ENCODE peak calls at places on chromosomes 13 and 19, in four cellular contexts. D is right cardiac atrium, W is uterus, C is right lobe of liver. H is an unnamed sample.
A peak's percentile ranks its signal among the peaks of the same experiment; 100 is the strongest.

GRCh38 chr13:80256352-80256932 is 84.5 kb downstream of the SPRY2 start:
- DNase-seq in D (no peak), W (no peak), C (no peak), H (no peak)

GRCh38 chr13:110963554-110963970 is 48.7 kb upstream of the ANKRD10 start:
- DNase-seq in D (no peak), W (no peak), C (no peak), H (no peak)

GRCh38 chr19:49447485-49448431 is 3.9 kb downstream of the PIH1D1 start:
- DNase-seq in D (peak; percentile 87), W (peak; percentile 42), C (no peak), H (no peak)

GRCh38 chr13:51832471-51833152 is 12.4 kb downstream of the TMEM272 start:
- DNase-seq in D (no peak), W (no peak), C (no peak), H (no peak)

GRCh38 chr13:62643007-62643483 is 1227.4 kb upstream of the PCDH20 start:
- DNase-seq in D (no peak), W (no peak), C (no peak), H (peak; percentile 40)

GRCh38 chr19:38277969-38278680 is 13.8 kb downstream of the SPINT2 start:
- DNase-seq in D (peak; percentile 90), W (peak; percentile 78), C (no peak), H (no peak)

GRCh38 chr13:77868717-77869116 is 49.9 kb downstream of the EDNRB start:
- DNase-seq in D (no peak), W (no peak), C (no peak), H (no peak)

GRCh38 chr19:34772697-34773554 is at the start of gene ZNF599:
- DNase-seq in D (peak; percentile 96), W (peak; percentile 90), C (peak; percentile 94), H (peak; percentile 95)

GRCh38 chr19:32166238-32166637 is 179.2 kb upstream of the ZNF507 start:
- DNase-seq in D (no peak), W (no peak), C (no peak), H (no peak)

GRCh38 chr19:40237791-40238190 is 11.3 kb upstream of the CCNP start:
- DNase-seq in D (peak; percentile 53), W (no peak), C (peak; percentile 42), H (no peak)

GRCh38 chr19:55451163-55451521 is 8.0 kb upstream of the SHISA7 start:
- DNase-seq in D (no peak), W (no peak), C (no peak), H (no peak)

GRCh38 chr19:45179063-45179847 is 671 bp downstream of the BLOC1S3 start:
- DNase-seq in D (peak; percentile 79), W (no peak), C (peak; percentile 67), H (peak; percentile 81)

GRCh38 chr13:59568306-59568705 is 595.4 kb downstream of the DIAPH3 start:
- DNase-seq in D (no peak), W (no peak), C (no peak), H (no peak)

GRCh38 chr13:23987331-23987730 is 90.0 kb upstream of the C1QTNF9B start:
- DNase-seq in D (no peak), W (no peak), C (no peak), H (no peak)

GRCh38 chr13:34257980-34258379 is 440.0 kb downstream of the RFC3 start:
- DNase-seq in D (no peak), W (no peak), C (no peak), H (no peak)

GRCh38 chr13:47289578-47289977 is 392.7 kb upstream of the HTR2A start:
- DNase-seq in D (no peak), W (no peak), C (no peak), H (peak; percentile 59)

GRCh38 chr19:47255947-47256687 is at the start of gene CCDC9:
- DNase-seq in D (peak; percentile 98), W (peak; percentile 97), C (peak; percentile 98), H (peak; percentile 98)

GRCh38 chr19:2537544-2537943 is 61.6 kb downstream of the GADD45B start:
- DNase-seq in D (peak; percentile 18), W (no peak), C (no peak), H (no peak)

GRCh38 chr19:2542341-2543069 is 66.6 kb downstream of the GADD45B start:
- DNase-seq in D (peak; percentile 51), W (no peak), C (no peak), H (no peak)

GRCh38 chr19:2540646-2541454 is 64.9 kb downstream of the GADD45B start:
- DNase-seq in D (peak; percentile 96), W (peak; percentile 87), C (peak; percentile 93), H (peak; percentile 96)

GRCh38 chr19:2538096-2538757 is 62.3 kb downstream of the GADD45B start:
- DNase-seq in D (peak; percentile 7), W (no peak), C (no peak), H (no peak)

DNA sequence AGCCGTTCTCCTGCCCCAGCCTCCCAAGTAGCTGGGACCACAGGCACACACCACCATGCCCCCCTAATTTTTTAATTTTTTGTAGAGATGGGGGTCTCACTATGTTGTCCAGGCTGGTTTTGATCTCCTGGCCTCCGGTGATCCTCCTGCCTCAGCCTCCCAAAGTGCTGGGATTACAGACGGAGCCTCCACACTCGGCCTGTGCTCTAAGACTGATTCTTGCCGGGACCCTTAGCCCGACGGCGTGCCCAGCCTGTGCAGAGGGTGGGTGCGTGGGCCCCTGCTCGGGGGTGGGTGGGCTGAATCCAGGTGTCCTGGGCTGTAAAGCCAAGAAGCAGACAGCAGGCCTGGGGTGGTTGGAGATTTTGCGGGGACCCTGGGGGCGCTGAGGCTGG is 64.3 kb downstream of the GADD45B start:
- DNase-seq in D (no peak), W (no peak), C (no peak), H (no peak)
- H3K4me1 ChIP-seq in D (peaks cover 21% of the 10 kb centered on the region), W (no peaks in the 10 kb centered on the region), C (peaks cover 3% of the 10 kb centered on the region), H (peaks cover 40% of the 10 kb centered on the region)

GRCh38 chr13:40974460-40975407 is 44.4 kb downstream of the ELF1 start:
- DNase-seq in D (no peak), W (no peak), C (no peak), H (peak; percentile 58)
- H3K4me1 ChIP-seq in D (peaks cover 8% of the 10 kb centered on the region), W (no peaks in the 10 kb centered on the region), C (no peaks in the 10 kb centered on the region), H (peaks cover 52% of the 10 kb centered on the region)

GRCh38 chr13:31528758-31529157 is 210.6 kb upstream of the RXFP2 start:
- DNase-seq in D (no peak), W (no peak), C (no peak), H (no peak)
- H3K4me1 ChIP-seq in D (no peaks in the 10 kb centered on the region), W (no peaks in the 10 kb centered on the region), C (no peaks in the 10 kb centered on the region), H (no peaks in the 10 kb centered on the region)

GRCh38 chr19:18473003-18473705 is 35.2 kb upstream of the ISYNA1 start:
- DNase-seq in D (peak; percentile 45), W (no peak), C (no peak), H (no peak)

GRCh38 chr19:18475762-18476331 is 37.9 kb upstream of the ISYNA1 start:
- DNase-seq in D (peak; percentile 49), W (no peak), C (no peak), H (no peak)

GRCh38 chr19:18474366-18474887 is 36.5 kb upstream of the ISYNA1 start:
- DNase-seq in D (peak; percentile 37), W (no peak), C (no peak), H (no peak)

GRCh38 chr19:18475004-18475453 is 37.1 kb upstream of the ISYNA1 start:
- DNase-seq in D (peak; percentile 56), W (no peak), C (no peak), H (no peak)

DNA sequence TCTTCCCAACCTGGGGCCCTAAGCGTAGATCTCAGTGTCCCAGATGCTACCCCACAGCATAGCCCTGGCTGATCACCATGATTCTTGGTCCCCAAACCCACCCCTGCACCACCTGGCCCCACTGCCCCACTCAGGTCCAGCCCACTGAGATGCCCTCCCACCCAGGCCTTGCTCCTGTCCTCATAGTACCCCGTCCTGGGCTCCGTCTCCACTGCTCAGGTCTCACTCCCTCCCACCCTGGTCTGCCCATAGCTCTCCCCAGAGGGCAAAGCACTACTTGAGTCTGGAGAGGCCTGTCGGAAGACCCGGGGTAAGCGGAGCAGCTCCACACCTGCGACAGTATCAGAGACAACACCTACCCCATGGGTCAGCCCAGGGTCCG is 35.8 kb upstream of the ISYNA1 start:
- DNase-seq in D (no peak), W (no peak), C (no peak), H (no peak)
- H3K4me1 ChIP-seq in D (peaks cover 16% of the 10 kb centered on the region), W (no peaks in the 10 kb centered on the region), C (no peaks in the 10 kb centered on the region), H (peaks cover 21% of the 10 kb centered on the region)

GRCh38 chr13:40979232-40979631 is 39.9 kb downstream of the ELF1 start:
- DNase-seq in D (no peak), W (no peak), C (no peak), H (no peak)
- H3K4me1 ChIP-seq in D (peaks cover 11% of the 10 kb centered on the region), W (no peaks in the 10 kb centered on the region), C (no peaks in the 10 kb centered on the region), H (peaks cover 28% of the 10 kb centered on the region)

GRCh38 chr19:5637971-5638370 is 15.1 kb downstream of the SAFB start:
- DNase-seq in D (no peak), W (no peak), C (no peak), H (no peak)

GRCh38 chr19:5631511-5632240 is 8.8 kb downstream of the SAFB start:
- DNase-seq in D (no peak), W (peak; percentile 31), C (no peak), H (no peak)

GRCh38 chr19:5632241-5632612 is 9.3 kb downstream of the SAFB start:
- DNase-seq in D (no peak), W (no peak), C (no peak), H (no peak)

GRCh38 chr19:5632657-5633056 is 9.8 kb downstream of the SAFB start:
- DNase-seq in D (no peak), W (peak; percentile 36), C (no peak), H (no peak)

GRCh38 chr19:5635427-5635826 is 12.5 kb downstream of the SAFB start:
- DNase-seq in D (no peak), W (no peak), C (no peak), H (no peak)
- H3K4me1 ChIP-seq in D (peaks cover 5% of the 10 kb centered on the region), W (no peaks in the 10 kb centered on the region), C (no peaks in the 10 kb centered on the region), H (peaks cover 15% of the 10 kb centered on the region)

GRCh38 chr13:48588120-48588519 is 55.2 kb upstream of the RCBTB2 start:
- DNase-seq in D (no peak), W (no peak), C (no peak), H (no peak)
- H3K4me1 ChIP-seq in D (peaks cover 15% of the 10 kb centered on the region), W (peaks cover 7% of the 10 kb centered on the region), C (no peaks in the 10 kb centered on the region), H (peaks cover 25% of the 10 kb centered on the region)

GRCh38 chr13:44103721-44104490 is 224.2 kb downstream of the LACC1 start:
- DNase-seq in D (no peak), W (no peak), C (no peak), H (no peak)

GRCh38 chr13:44108345-44108858 is 228.7 kb downstream of the LACC1 start:
- DNase-seq in D (peak; percentile 61), W (peak; percentile 44), C (peak; percentile 73), H (peak; percentile 83)

GRCh38 chr13:44106231-44107152 is 226.8 kb downstream of the LACC1 start:
- DNase-seq in D (no peak), W (peak; percentile 47), C (no peak), H (no peak)

GRCh38 chr13:44107357-44108121 is 227.8 kb downstream of the LACC1 start:
- DNase-seq in D (no peak), W (no peak), C (peak; percentile 73), H (peak; percentile 46)

DNA sequence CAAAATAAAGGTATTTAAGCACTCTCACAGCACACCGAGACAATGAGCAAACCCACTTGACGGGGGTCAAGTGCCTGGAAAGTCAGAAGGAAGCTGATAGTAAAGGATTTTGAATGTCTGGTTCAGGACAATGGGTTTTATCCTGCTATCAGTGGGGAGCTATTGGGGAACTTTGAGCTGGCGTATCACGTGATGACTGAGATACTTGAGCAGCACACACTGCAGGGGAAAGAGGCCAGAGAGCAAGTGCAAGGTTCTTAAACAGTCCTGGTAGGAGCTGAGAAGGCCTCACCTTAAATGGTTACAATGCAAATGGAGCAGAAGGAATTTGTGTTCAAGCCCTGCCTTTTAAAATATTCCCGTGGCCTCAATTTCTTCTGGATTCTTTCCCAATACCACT is 225.3 kb downstream of the LACC1 start:
- DNase-seq in D (no peak), W (no peak), C (no peak), H (peak; percentile 42)
- H3K4me1 ChIP-seq in D (peaks cover 24% of the 10 kb centered on the region), W (no peaks in the 10 kb centered on the region), C (no peaks in the 10 kb centered on the region), H (peaks cover 27% of the 10 kb centered on the region)